ENCODE peak calls at places on chromosome 4, in ten cellular contexts. O, F, L, J, W, I, G, E, R and Y are unnamed samples.

GRCh38 chr4:114267976-114268375 is 288.5 kb upstream of the ARSJ start:
- DNase-seq in F (peak), O (no peak), I (no peak), W (no peak), J (no peak), E (no peak), L (no peak), R (no peak), G (no peak), Y (no peak)

GRCh38 chr4:183229397-183229796 is 90.7 kb downstream of the CLDN22 start:
- DNase-seq in O (no peak), R (no peak), G (no peak), L (no peak), I (no peak), F (peak), W (no peak), J (no peak), E (no peak), Y (no peak)

GRCh38 chr4:80201326-80202151 is 4.2 kb downstream of the PRDM8 start:
- DNase-seq in L (no peak), E (peak), G (peak), R (peak), O (no peak), I (peak), J (no peak), W (peak), F (peak), Y (peak)

GRCh38 chr4:47032405-47033106 is 1.2 kb downstream of the GABRB1 start:
- DNase-seq in I (peak), O (peak), L (peak), R (peak), E (peak), J (peak), F (peak), G (peak), W (peak), Y (no peak)

GRCh38 chr4:73874386-73874785 is 5.2 kb downstream of the CXCL1 start:
- DNase-seq in J (no peak), O (no peak), L (no peak), I (no peak), R (no peak), F (no peak), E (no peak), W (no peak), G (no peak), Y (no peak)

GRCh38 chr4:10054571-10055041 is 33.3 kb upstream of the SLC2A9 start:
- DNase-seq in R (no peak), J (no peak), E (no peak), L (no peak), O (no peak), I (no peak), W (no peak), F (peak), G (no peak), Y (no peak)

GRCh38 chr4:41512604-41513003 is 25.4 kb upstream of the LIMCH1 start:
- DNase-seq in R (no peak), G (no peak), L (no peak), O (no peak), F (no peak), I (no peak), J (no peak), W (no peak), E (no peak), Y (no peak)

GRCh38 chr4:30821891-30822612 is 101.9 kb downstream of the PCDH7 start:
- DNase-seq in E (no peak), F (peak), G (no peak), O (no peak), L (no peak), J (no peak), I (no peak), W (no peak), R (no peak), Y (no peak)

GRCh38 chr4:80361329-80361900 is 25.9 kb downstream of the CFAP299 start:
- DNase-seq in F (peak), O (no peak), G (no peak), R (no peak), L (no peak), E (no peak), W (no peak), I (peak), J (no peak), Y (peak)

GRCh38 chr4:143411527-143412480 is 75.1 kb downstream of the GAB1 start:
- DNase-seq in W (no peak), J (no peak), E (no peak), O (no peak), G (no peak), L (no peak), I (no peak), R (no peak), F (peak), Y (no peak)

GRCh38 chr4:182074842-182075241 is 168.4 kb upstream of the TENM3 start:
- DNase-seq in W (no peak), L (no peak), F (no peak), J (no peak), E (no peak), G (no peak), I (no peak), O (no peak), R (no peak), Y (no peak)

GRCh38 chr4:164572877-164573279 is 181.1 kb upstream of the SMIM31 start:
- DNase-seq in E (no peak), F (peak), R (no peak), J (no peak), O (no peak), I (no peak), W (no peak), G (no peak), L (no peak), Y (no peak)

GRCh38 chr4:93157984-93158383 is 670.6 kb upstream of the ATOH1 start:
- DNase-seq in O (no peak), I (no peak), L (no peak), J (no peak), E (no peak), W (no peak), R (no peak), G (no peak), F (no peak), Y (no peak)

GRCh38 chr4:40414673-40415072 is 79.5 kb downstream of the CHRNA9 start:
- DNase-seq in G (no peak), R (no peak), F (no peak), L (no peak), O (no peak), I (no peak), E (no peak), W (no peak), J (no peak), Y (no peak)

GRCh38 chr4:13452927-13453579 is 31.1 kb downstream of the RAB28 start:
- DNase-seq in L (no peak), O (no peak), W (no peak), J (no peak), G (no peak), E (no peak), R (no peak), I (no peak), F (no peak), Y (no peak)

GRCh38 chr4:8157944-8158709 is 486 bp downstream of the ABLIM2 start:
- DNase-seq in L (no peak), E (no peak), I (no peak), F (peak), R (peak), G (no peak), W (no peak), J (no peak), O (peak), Y (no peak)

GRCh38 chr4:42821230-42821629 is 71.3 kb upstream of the GRXCR1 start:
- DNase-seq in R (no peak), W (no peak), J (no peak), G (no peak), O (no peak), E (no peak), F (no peak), L (no peak), I (no peak), Y (no peak)

GRCh38 chr4:57190651-57191481 is 80.7 kb upstream of the IGFBP7 start:
- DNase-seq in E (peak), W (no peak), F (peak), I (no peak), J (no peak), R (no peak), O (no peak), G (no peak), L (no peak), Y (no peak)

GRCh38 chr4:79049840-79050520 is 110.7 kb upstream of the PAQR3 start:
- DNase-seq in O (peak), R (peak), I (no peak), W (no peak), J (no peak), G (no peak), F (peak), E (no peak), L (peak), Y (no peak)

GRCh38 chr4:80540785-80541469 is 205.4 kb downstream of the CFAP299 start:
- DNase-seq in R (no peak), J (no peak), W (no peak), L (no peak), F (peak), E (no peak), G (no peak), O (no peak), I (peak), Y (peak)

GRCh38 chr4:71126719-71127118 is 133.3 kb downstream of the DCK start:
- DNase-seq in R (no peak), G (no peak), F (peak), J (no peak), W (no peak), L (no peak), O (no peak), I (no peak), E (no peak), Y (no peak)

DNA sequence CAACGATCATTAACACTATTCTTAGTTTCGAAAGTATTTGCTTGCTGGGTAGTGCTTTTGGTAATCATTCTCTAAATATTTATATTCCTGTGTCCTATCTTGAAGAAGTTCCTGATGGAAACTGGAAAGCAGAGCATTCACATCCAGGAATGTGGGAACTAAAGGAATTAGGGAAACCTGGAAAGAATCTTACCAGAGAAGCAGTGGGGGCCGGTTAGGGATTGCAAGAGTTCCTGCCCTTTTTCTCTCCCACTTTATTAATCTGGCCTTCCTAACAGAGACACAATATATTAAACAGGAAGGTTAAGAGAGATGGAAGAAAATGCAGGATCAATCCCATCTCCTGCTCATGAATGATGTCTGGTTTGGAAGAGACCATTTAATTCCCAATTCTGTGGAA is 52.1 kb downstream of the C4orf51 start:
- DNase-seq in R (no peak), F (no peak), I (no peak), G (no peak), W (no peak), O (no peak), E (no peak), J (no peak), L (no peak), Y (no peak)
- H3K4me3 ChIP-seq in R (no peak), F (peak), I (no peak), G (no peak), W (peak), O (no peak), E (peak), J (peak), L (peak), Y (peak)

DNA sequence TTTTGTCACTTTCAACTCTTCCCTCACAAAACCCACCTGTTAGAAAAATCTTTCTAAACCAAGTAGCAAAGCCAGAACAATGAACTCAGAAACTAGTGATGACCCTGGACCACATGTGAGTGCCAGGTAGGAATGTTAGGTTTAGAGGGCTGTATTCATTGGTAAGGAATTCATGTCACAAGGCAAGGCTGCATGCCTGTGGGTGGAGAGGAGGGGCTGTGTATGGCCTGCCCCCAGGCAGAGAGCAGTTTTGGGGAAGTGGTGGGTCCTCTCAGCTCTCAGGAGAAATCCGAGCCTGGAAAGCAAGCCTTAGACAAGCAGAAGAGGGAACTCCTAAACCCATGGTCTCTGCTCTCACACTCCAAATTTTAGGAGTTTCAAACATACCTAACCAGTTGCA is 2.4 kb downstream of the RNF175 start:
- DNase-seq in G (no peak), E (peak), I (no peak), W (no peak), L (no peak), F (no peak), O (no peak), R (no peak), J (no peak), Y (no peak)
- H3K27ac ChIP-seq in G (no peak), E (no peak), I (no peak), W (no peak), L (no peak), F (no peak), O (no peak), R (no peak), J (no peak), Y (no peak)

GRCh38 chr4:6983500-6984142 is 59.6 kb upstream of the TADA2B start:
- DNase-seq in W (no peak), L (no peak), R (no peak), F (no peak), I (no peak), O (no peak), J (no peak), G (no peak), E (no peak), Y (no peak)

GRCh38 chr4:6986781-6987565 is 56.2 kb upstream of the TADA2B start:
- DNase-seq in E (peak), R (peak), G (peak), J (peak), L (peak), W (peak), F (peak), O (peak), I (peak), Y (peak)

GRCh38 chr4:6987566-6987920 is 55.6 kb upstream of the TADA2B start:
- DNase-seq in R (no peak), G (no peak), F (peak), W (no peak), J (peak), L (no peak), I (no peak), E (peak), O (no peak), Y (no peak)

GRCh38 chr4:6986067-6986780 is 56.9 kb upstream of the TADA2B start:
- DNase-seq in E (peak), O (no peak), F (peak), W (peak), I (no peak), R (no peak), J (peak), L (no peak), G (no peak), Y (no peak)

DNA sequence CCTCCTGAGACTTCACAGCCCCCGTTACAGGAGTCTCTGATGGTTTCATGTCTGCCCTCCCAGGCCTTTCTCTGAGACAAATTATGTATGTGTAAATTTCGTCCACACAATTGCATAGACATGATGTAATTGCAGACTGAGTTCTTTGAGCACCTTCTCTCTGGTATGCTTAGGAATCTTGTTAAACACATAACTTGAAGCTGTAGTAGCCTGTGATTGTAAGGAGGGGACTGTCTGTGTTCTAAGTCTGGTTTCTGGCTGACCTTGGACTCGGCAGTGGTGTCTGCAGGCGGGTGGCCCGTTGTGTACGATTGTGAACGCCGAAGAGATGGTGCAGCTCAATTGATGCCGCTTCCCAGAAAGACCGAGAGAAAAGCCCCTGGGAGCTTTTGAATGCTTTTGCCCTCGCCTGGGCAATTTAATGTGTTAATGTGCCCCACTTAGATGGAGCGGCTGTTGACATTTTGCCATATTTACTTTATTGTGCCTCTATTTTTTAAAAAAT is 58.5 kb upstream of the TADA2B start:
- DNase-seq in F (no peak), R (no peak), O (no peak), L (no peak), G (no peak), J (peak), W (no peak), E (no peak), I (no peak), Y (no peak)
- H3K4me3 ChIP-seq in F (no peak), R (no peak), O (no peak), L (no peak), G (no peak), J (no peak), W (no peak), E (peak), I (no peak), Y (no peak)

GRCh38 chr4:86935833-86936721 is 1.3 kb downstream of the AFF1 start:
- DNase-seq in O (peak), I (peak), G (peak), L (peak), F (peak), R (peak), W (peak), E (peak), J (peak), Y (peak)

GRCh38 chr4:86940176-86940575 is 5.4 kb downstream of the AFF1 start:
- DNase-seq in O (no peak), I (no peak), J (no peak), R (no peak), W (no peak), L (no peak), F (peak), G (no peak), E (no peak), Y (no peak)

GRCh38 chr4:86939737-86940141 is 4.9 kb downstream of the AFF1 start:
- DNase-seq in W (no peak), F (no peak), I (no peak), R (no peak), J (no peak), E (no peak), G (peak), O (no peak), L (no peak), Y (no peak)

GRCh38 chr4:86940920-86941460 is 6.2 kb downstream of the AFF1 start:
- DNase-seq in F (no peak), O (no peak), L (no peak), W (no peak), J (no peak), R (no peak), E (peak), G (no peak), I (no peak), Y (no peak)

GRCh38 chr4:86939123-86939522 is 4.3 kb downstream of the AFF1 start:
- DNase-seq in W (no peak), R (no peak), L (no peak), E (no peak), G (no peak), I (no peak), O (no peak), F (peak), J (no peak), Y (no peak)
- H3K27ac ChIP-seq in W (no peak), R (no peak), L (peak), E (no peak), G (no peak), I (peak), O (no peak), F (peak), J (peak), Y (peak)

GRCh38 chr4:3724319-3725231 is 41.6 kb upstream of the ADRA2C start:
- DNase-seq in W (no peak), J (no peak), O (no peak), G (no peak), L (no peak), F (peak), E (peak), I (no peak), R (no peak), Y (no peak)
- H3K4me3 ChIP-seq in W (no peak), J (no peak), O (no peak), G (no peak), L (no peak), F (no peak), E (peak), I (no peak), R (no peak), Y (no peak)

DNA sequence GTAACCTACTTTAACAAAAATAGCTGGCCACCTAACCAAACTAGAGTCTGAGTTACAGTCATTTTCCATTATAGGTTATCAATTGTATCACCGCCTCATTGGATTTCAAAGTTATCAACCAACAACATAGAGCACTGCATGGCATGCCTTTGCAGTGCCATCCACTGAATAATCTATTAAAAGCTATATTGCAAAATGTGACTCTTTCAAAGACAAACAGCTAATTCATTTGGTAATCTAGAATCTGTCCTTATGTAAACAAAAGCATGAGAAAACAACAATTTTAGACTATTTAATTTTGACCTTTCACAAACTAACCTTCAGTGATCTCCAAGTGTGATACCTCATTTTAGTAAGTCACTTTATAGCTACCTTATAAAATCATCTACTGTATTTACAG is 144.2 kb upstream of the SH3RF1 start:
- DNase-seq in L (no peak), O (no peak), W (no peak), I (no peak), J (no peak), G (no peak), F (no peak), R (no peak), E (no peak), Y (no peak)
- H3K27ac ChIP-seq in L (no peak), O (no peak), W (no peak), I (no peak), J (no peak), G (no peak), F (no peak), R (no peak), E (no peak), Y (no peak)

GRCh38 chr4:112882286-112882685 is 167.2 kb upstream of the ANK2 start:
- DNase-seq in E (no peak), F (peak), R (no peak), W (no peak), J (no peak), G (no peak), O (no peak), L (no peak), I (no peak), Y (no peak)
- H3K4me3 ChIP-seq in E (no peak), F (peak), R (no peak), W (peak), J (peak), G (no peak), O (no peak), L (no peak), I (no peak), Y (no peak)

GRCh38 chr4:77007358-77008230 is 58.0 kb downstream of the SEPTIN11 start:
- DNase-seq in O (no peak), L (no peak), I (peak), G (no peak), W (no peak), E (no peak), F (peak), R (no peak), J (peak), Y (peak)
- H3K27ac ChIP-seq in O (no peak), L (peak), I (peak), G (no peak), W (no peak), E (peak), F (peak), R (peak), J (peak), Y (peak)

DNA sequence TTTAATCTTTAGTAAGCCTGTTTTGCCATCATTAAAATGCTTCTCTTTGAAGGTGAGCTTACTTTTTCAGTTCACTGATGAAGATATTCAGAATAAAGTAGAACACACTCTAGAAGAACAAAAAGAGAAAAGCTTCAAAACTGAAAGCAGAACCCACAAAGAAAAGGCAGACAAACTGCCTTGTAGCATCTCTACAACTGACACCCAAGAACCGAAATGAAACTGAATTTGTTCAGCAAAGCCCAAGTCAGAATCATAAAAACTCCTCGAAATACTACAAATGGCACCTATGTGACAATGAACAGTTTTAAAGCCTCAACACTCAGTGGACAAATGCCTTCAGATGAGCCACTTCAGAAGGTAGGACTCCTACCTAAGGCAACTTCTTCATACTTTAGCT is 83.6 kb downstream of the MAML3 start:
- DNase-seq in R (no peak), J (no peak), G (no peak), I (no peak), O (no peak), F (no peak), W (no peak), L (no peak), E (no peak), Y (no peak)
- H3K4me3 ChIP-seq in R (no peak), J (no peak), G (peak), I (no peak), O (no peak), F (no peak), W (no peak), L (no peak), E (no peak), Y (peak)